ENCODE peak calls at places on chromosome 22, in five cellular contexts. V is transverse colon, X is body of pancreas, D is ovary, S is astrocyte of the cerebellum. K is an unnamed sample.

GRCh38 chr22:48157676-48158075 is 1395.2 kb downstream of the TBC1D22A start:
- DNase-seq in S (no peak), V (no peak), D (no peak), X (no peak), K (no peak)

GRCh38 chr22:48353116-48353947 is 1474.3 kb downstream of the BRD1 start:
- DNase-seq in X (no peak), D (no peak), S (no peak), V (no peak), K (no peak)

GRCh38 chr22:20238567-20239062 is 29.5 kb downstream of the RTN4R start:
- DNase-seq in X (peak; percentile 75), S (no peak), V (peak; percentile 44), D (peak; percentile 60), K (no peak)

GRCh38 chr22:47310601-47311000 is 548.2 kb downstream of the TBC1D22A start:
- DNase-seq in S (no peak), X (no peak), V (no peak), D (no peak), K (no peak)

GRCh38 chr22:44337658-44338004 is 24.9 kb upstream of the SHISAL1 start:
- DNase-seq in D (peak; percentile 80), V (peak; percentile 22), S (no peak), X (no peak), K (peak; percentile 76)

GRCh38 chr22:42366815-42367581 is 65.2 kb downstream of the NFAM1 start:
- DNase-seq in V (peak; percentile 28), D (no peak), S (no peak), X (peak; percentile 60), K (no peak)

GRCh38 chr22:48557473-48557872 is 1270.2 kb downstream of the BRD1 start:
- DNase-seq in V (no peak), D (no peak), S (no peak), X (no peak), K (no peak)

GRCh38 chr22:48745842-48746788 is 1081.6 kb downstream of the BRD1 start:
- DNase-seq in S (no peak), D (no peak), X (no peak), V (no peak), K (no peak)

GRCh38 chr22:20267441-20268288 is 453 bp downstream of the RTN4R start:
- DNase-seq in X (peak; percentile 38), D (peak; percentile 56), S (no peak), V (peak; percentile 31), K (no peak)

GRCh38 chr22:27934069-27934468 is 15.0 kb upstream of the PITPNB start:
- DNase-seq in V (no peak), D (no peak), X (no peak), S (no peak), K (no peak)

GRCh38 chr22:28817919-28818859 is 17.8 kb upstream of the XBP1 start:
- DNase-seq in S (no peak), X (peak; percentile 96), V (peak; percentile 66), D (no peak), K (no peak)

GRCh38 chr22:18152519-18152918 is 2.5 kb downstream of the USP18 start:
- DNase-seq in V (no peak), S (no peak), X (no peak), D (no peak), K (no peak)

GRCh38 chr22:21449531-21450319 is 17.5 kb upstream of the TMEM191C start:
- DNase-seq in V (no peak), S (no peak), X (peak; percentile 6), D (peak; percentile 14), K (no peak)

GRCh38 chr22:43726296-43726695 is 85.8 kb downstream of the EFCAB6 start:
- DNase-seq in S (peak; percentile 3), D (peak; percentile 50), X (no peak), V (no peak), K (peak; percentile 28)

GRCh38 chr22:49295851-49296560 is 531.7 kb downstream of the BRD1 start:
- DNase-seq in V (no peak), S (no peak), X (no peak), D (no peak), K (no peak)

GRCh38 chr22:35301370-35301874 is 1.7 kb downstream of the TOM1 start:
- DNase-seq in S (peak; percentile 66), D (no peak), X (no peak), V (peak; percentile 39), K (peak; percentile 98)

GRCh38 chr22:50526849-50527801 is 1.7 kb upstream of the SCO2 start:
- DNase-seq in S (no peak), X (no peak), V (peak; percentile 74), D (peak; percentile 51), K (peak; percentile 49)

GRCh38 chr22:48261706-48262105 is 1499.3 kb downstream of the TBC1D22A start:
- DNase-seq in V (no peak), S (no peak), X (no peak), D (no peak), K (no peak)

GRCh38 chr22:36461665-36462474 is 19.6 kb downstream of the TXN2 start:
- DNase-seq in D (no peak), X (peak; percentile 83), S (peak; percentile 66), V (no peak), K (peak; percentile 92)

GRCh38 chr22:41223535-41223934 is 17.2 kb downstream of the CHADL start:
- DNase-seq in V (no peak), X (no peak), S (no peak), D (no peak), K (no peak)

GRCh38 chr22:27125539-27125938 is 468.2 kb downstream of the MIAT start:
- DNase-seq in S (no peak), D (no peak), V (no peak), X (no peak), K (no peak)

GRCh38 chr22:29480512-29481264 is 670 bp downstream of the NEFH start:
- DNase-seq in V (no peak), X (no peak), S (peak; percentile 5), D (peak; percentile 78), K (peak; percentile 72)

GRCh38 chr22:29071261-29072045 is 1.4 kb upstream of the KREMEN1 start:
- DNase-seq in V (peak; percentile 75), D (peak; percentile 62), X (peak; percentile 56), S (no peak), K (no peak)

GRCh38 chr22:19795617-19796008 is 35.0 kb downstream of the TBX1 start:
- DNase-seq in X (no peak), V (no peak), S (no peak), D (no peak), K (no peak)

GRCh38 chr22:32203181-32204105 is 1.4 kb downstream of the RFPL2 start:
- DNase-seq in D (no peak), S (no peak), V (no peak), X (no peak), K (no peak)
- H3K4me3 ChIP-seq in D (no peak overlapping the region), S (peak overlapping the region; percentile 20), V (no peak overlapping the region), X (no peak overlapping the region), K (no peak overlapping the region)

DNA sequence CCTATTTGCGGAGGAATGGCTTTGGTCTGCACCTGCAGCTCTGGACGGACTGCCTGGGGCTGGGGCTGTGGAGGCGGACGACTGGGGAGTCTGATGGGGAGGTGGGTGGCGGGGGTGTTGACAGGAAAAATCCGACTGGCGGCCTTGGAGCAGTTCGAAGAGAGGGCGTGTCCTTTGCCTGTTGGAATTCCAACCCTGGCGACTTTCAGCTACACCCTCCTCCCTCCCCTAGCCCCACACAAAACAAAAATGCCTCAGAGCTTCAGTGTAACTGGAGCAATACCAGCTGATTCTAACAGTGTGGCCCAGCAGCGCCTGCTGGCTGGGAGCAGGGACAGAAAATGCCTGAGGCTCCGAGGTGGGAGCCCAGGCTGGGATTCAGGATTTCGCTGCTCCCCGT is 85.4 kb downstream of the ATXN10 start:
- DNase-seq in X (peak; percentile 46), S (peak; percentile 20), V (no peak), D (peak; percentile 59), K (peak; percentile 21)
- TF ChIP-seq CTCF in X (no peak), S (peak; percentile 28), V (no peak), D (peak; percentile 17), K (no peak)

DNA sequence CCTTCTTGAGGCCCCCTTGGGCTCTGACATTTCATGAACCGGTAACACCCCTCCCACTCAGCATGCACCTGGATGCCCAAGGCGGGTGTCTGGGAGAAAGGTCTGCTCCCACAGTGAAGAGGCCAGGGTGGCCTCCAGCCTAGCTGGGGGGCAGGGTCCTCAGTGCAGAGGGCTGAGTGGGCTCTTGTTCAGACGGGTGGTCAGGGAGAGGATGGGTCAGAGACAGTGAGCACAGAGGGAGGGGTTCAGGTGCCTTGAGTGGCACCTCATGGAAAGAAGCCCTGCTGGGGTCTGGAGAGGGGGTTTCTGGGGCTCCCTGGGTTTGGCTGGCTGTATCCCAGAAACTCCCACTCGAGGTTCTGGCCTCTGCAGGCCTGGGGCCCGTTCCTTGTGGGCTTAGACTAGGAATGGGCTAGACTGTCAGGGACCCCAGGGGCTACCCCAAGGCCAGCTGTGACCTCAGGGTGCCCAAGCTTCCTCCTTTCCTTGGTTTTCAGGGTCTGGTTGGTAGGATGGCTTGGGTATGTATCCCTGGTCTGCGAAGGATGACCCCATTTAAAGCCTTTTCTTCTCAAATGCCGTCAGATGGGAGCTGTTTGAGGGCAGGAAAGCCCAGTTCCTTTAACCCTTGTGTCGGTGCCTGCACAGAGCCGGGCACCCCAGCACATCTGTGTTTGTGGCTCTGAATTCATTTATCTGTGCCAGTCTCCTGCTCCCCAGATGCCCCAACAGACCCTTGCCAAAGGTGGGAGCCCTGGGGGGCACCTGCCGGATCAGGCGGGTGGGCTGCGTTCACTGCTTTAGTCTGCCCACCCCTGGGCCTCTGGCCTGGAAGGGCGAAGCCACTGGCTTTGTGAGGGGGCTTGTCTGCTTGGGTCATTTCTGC is 1.3 kb downstream of the SYNGR1 start:
- DNase-seq in X (no peak), S (no peak), V (no peak), D (no peak), K (no peak)
- H3K4me3 ChIP-seq in X (peak overlapping the region; percentile 65), S (peak overlapping the region; percentile 70), V (peak overlapping the region; percentile 81), D (peak overlapping the region; percentile 90), K (peak overlapping the region; percentile 57)

GRCh38 chr22:24104307-24105017 is 76.8 kb upstream of the SUSD2 start:
- DNase-seq in X (no peak), S (no peak), D (no peak), V (no peak), K (no peak)

GRCh38 chr22:24105018-24105360 is 76.3 kb upstream of the SUSD2 start:
- DNase-seq in X (no peak), S (no peak), D (no peak), V (no peak), K (peak; percentile 34)

GRCh38 chr22:24099661-24100060 is 81.6 kb upstream of the SUSD2 start:
- DNase-seq in S (no peak), X (no peak), D (no peak), V (no peak), K (no peak)

GRCh38 chr22:24102366-24103200 is 78.7 kb upstream of the SUSD2 start:
- DNase-seq in D (no peak), S (no peak), X (peak; percentile 7), V (no peak), K (no peak)

GRCh38 chr22:24101966-24102365 is 79.3 kb upstream of the SUSD2 start:
- DNase-seq in S (no peak), X (no peak), D (no peak), V (no peak), K (no peak)
- TF ChIP-seq CTCF in S (no peak), X (no peak), D (no peak), V (no peak), K (no peak)

GRCh38 chr22:30802202-30803166 is 107.8 kb downstream of the OSBP2 start:
- DNase-seq in X (peak; percentile 90), D (peak; percentile 89), V (peak; percentile 86), S (peak; percentile 80), K (peak; percentile 92)
- H3K4me3 ChIP-seq in X (no peak overlapping the region), D (no peak overlapping the region), V (no peak overlapping the region), S (peak overlapping the region; percentile 23), K (peak overlapping the region; percentile 19)